ENCODE peak calls at places on chromosomes 3 and 15, in seven cellular contexts. I, L, N, S, C, P and M are unnamed samples.

GRCh38 chr3:143685483-143685882 is 162.8 kb downstream of the SLC9A9 start:
- DNase-seq in I (no peak), L (no peak), N (no peak), S (no peak), C (no peak), P (no peak), M (no peak)

GRCh38 chr3:36764704-36765038 is 318 bp upstream of the DCLK3 start:
- DNase-seq in I (no peak), L (no peak), N (no peak), S (no peak), C (no peak), P (no peak), M (no peak)

GRCh38 chr3:195081242-195081963 is 189.6 kb downstream of the XXYLT1 start:
- DNase-seq in I (no peak), L (no peak), N (no peak), S (no peak), C (no peak), P (no peak), M (no peak)

GRCh38 chr15:96351801-96352593 is 21.5 kb downstream of the NR2F2 start:
- DNase-seq in I (no peak), L (no peak), N (no peak), S (peak; percentile 70), C (no peak), P (no peak), M (no peak)

GRCh38 chr15:57772223-57772957 is 65.9 kb downstream of the POLR2M start:
- DNase-seq in I (no peak), L (no peak), N (peak; percentile 68), S (no peak), C (no peak), P (no peak), M (peak; percentile 51)

GRCh38 chr3:123169492-123169929 is 32.2 kb upstream of the SEC22A start:
- DNase-seq in I (no peak), L (no peak), N (no peak), S (no peak), C (no peak), P (no peak), M (no peak)

GRCh38 chr3:124395584-124396340 is 334.5 kb upstream of the UMPS start:
- DNase-seq in I (no peak), L (no peak), N (no peak), S (no peak), C (no peak), P (no peak), M (peak; percentile 11)

GRCh38 chr3:79767953-79768282 is at the start of gene ROBO1:
- DNase-seq in I (no peak), L (no peak), N (no peak), S (no peak), C (no peak), P (peak; percentile 53), M (no peak)

GRCh38 chr3:186609247-186609868 is 3.5 kb upstream of the AHSG start:
- DNase-seq in I (no peak), L (no peak), N (peak; percentile 61), S (no peak), C (no peak), P (no peak), M (peak; percentile 74)

GRCh38 chr3:52028572-52028971 is 27.8 kb downstream of the DUSP7 start:
- DNase-seq in I (no peak), L (no peak), N (peak; percentile 20), S (no peak), C (no peak), P (no peak), M (no peak)

GRCh38 chr15:26355671-26356070 is 417.2 kb downstream of the GABRB3 start:
- DNase-seq in I (no peak), L (no peak), N (no peak), S (no peak), C (no peak), P (no peak), M (no peak)